ENCODE peak calls at places on chromosomes 4 and X, in seven cellular contexts. I is DND-41; G is T-helper 2 cell; O is NCI-H1694 treated with DMSO at 0.1 percent for 48 hours; S is naive thymus-derived CD4-positive, alpha-beta T cell; R is ACHN; A is astrocyte of the hippocampus. Z is an unnamed sample.
A peak's percentile ranks its signal among the peaks of the same experiment; 100 is the strongest.

GRCh38 chr4:174604198-174604597 is 81.9 kb upstream of the HPGD start:
- DNase-seq in I (no peak), G (no peak), O (no peak), S (no peak), R (no peak), A (no peak), Z (no peak)

GRCh38 chr4:176031927-176032326 is 33.7 kb upstream of the WDR17 start:
- DNase-seq in I (no peak), G (no peak), O (no peak), S (no peak), R (no peak), A (no peak), Z (no peak)

GRCh38 chr4:14176613-14177012 is 549.1 kb upstream of the BOD1L1 start:
- DNase-seq in I (no peak), G (no peak), O (no peak), S (no peak), R (no peak), A (no peak), Z (no peak)

GRCh38 chrX:95974885-95975284 is 709.8 kb upstream of the DIAPH2 start:
- DNase-seq in I (no peak), G (no peak), O (no peak), S (no peak), R (no peak), A (no peak), Z (no peak)

GRCh38 chrX:17361620-17362019 is 13.4 kb upstream of the NHS start:
- DNase-seq in I (peak; percentile 16), G (no peak), O (no peak), S (no peak), R (peak; percentile 38), A (no peak), Z (no peak)

GRCh38 chr4:25658357-25658771 is 2.7 kb downstream of the SLC34A2 start:
- DNase-seq in I (no peak), G (no peak), O (no peak), S (no peak), R (no peak), A (no peak), Z (no peak)

GRCh38 chr4:183492791-183493221 is 12.1 kb upstream of the ING2 start:
- DNase-seq in I (no peak), G (no peak), O (no peak), S (no peak), R (no peak), A (peak; percentile 22), Z (no peak)

GRCh38 chr4:109735566-109736454 is 5.9 kb upstream of the PLA2G12A start:
- DNase-seq in I (no peak), G (no peak), O (no peak), S (no peak), R (no peak), A (peak; percentile 42), Z (peak; percentile 21)

GRCh38 chr4:112813790-112814189 is 176.8 kb downstream of the LARP7 start:
- DNase-seq in I (no peak), G (no peak), O (no peak), S (no peak), R (peak; percentile 41), A (peak; percentile 58), Z (no peak)

GRCh38 chrX:73877687-73878086 is 314.7 kb downstream of the CHIC1 start:
- DNase-seq in I (no peak), G (no peak), O (no peak), S (no peak), R (peak; percentile 23), A (peak; percentile 31), Z (no peak)

GRCh38 chr4:135123632-135124031 is 922.0 kb upstream of the PABPC4L start:
- DNase-seq in I (no peak), G (no peak), O (no peak), S (no peak), R (no peak), A (no peak), Z (no peak)

GRCh38 chr4:69057620-69058409 is 38.5 kb upstream of the UGT2B7 start:
- DNase-seq in I (no peak), G (no peak), O (no peak), S (no peak), R (no peak), A (peak; percentile 41), Z (no peak)

GRCh38 chr4:174764105-174764729 is 64.8 kb downstream of the GLRA3 start:
- DNase-seq in I (no peak), G (no peak), O (peak; percentile 19), S (no peak), R (peak; percentile 57), A (peak; percentile 54), Z (no peak)

GRCh38 chrX:133081990-133082389 is 14.9 kb downstream of the USP26 start:
- DNase-seq in I (peak; percentile 27), G (no peak), O (no peak), S (peak; percentile 16), R (no peak), A (no peak), Z (no peak)

GRCh38 chr4:25172964-25173917 is 13.0 kb upstream of the SEPSECS start:
- DNase-seq in I (no peak), G (no peak), O (peak; percentile 4), S (no peak), R (peak; percentile 91), A (peak; percentile 92), Z (peak; percentile 86)

GRCh38 chrX:118904218-118904617 is 70.2 kb upstream of the LONRF3 start:
- DNase-seq in I (no peak), G (no peak), O (no peak), S (no peak), R (no peak), A (no peak), Z (no peak)

GRCh38 chrX:17520206-17520605 is 145.2 kb downstream of the NHS start:
- DNase-seq in I (no peak), G (no peak), O (no peak), S (no peak), R (no peak), A (no peak), Z (no peak)

GRCh38 chrX:16487620-16488380 is 162.2 kb upstream of the S100G start:
- DNase-seq in I (no peak), G (no peak), O (no peak), S (no peak), R (no peak), A (no peak), Z (no peak)

GRCh38 chrX:9676311-9676710 is 89.3 kb downstream of the GPR143 start:
- DNase-seq in I (no peak), G (no peak), O (no peak), S (no peak), R (no peak), A (no peak), Z (no peak)

GRCh38 chrX:48685416-48685815 is 1.8 kb downstream of the WAS start:
- DNase-seq in I (no peak), G (no peak), O (no peak), S (no peak), R (no peak), A (no peak), Z (no peak)

GRCh38 chr4:174190832-174191500 is 92.5 kb downstream of the FBXO8 start:
- DNase-seq in I (no peak), G (no peak), O (no peak), S (no peak), R (no peak), A (no peak), Z (no peak)

GRCh38 chrX:130171446-130172126 is at the start of gene RAB33A:
- DNase-seq in I (peak; percentile 55), G (no peak), O (no peak), S (peak; percentile 56), R (peak; percentile 11), A (peak; percentile 42), Z (no peak)

GRCh38 chr4:56995525-56995924 is 16.8 kb downstream of the POLR2B start:
- DNase-seq in I (no peak), G (no peak), O (peak; percentile 63), S (no peak), R (no peak), A (peak; percentile 97), Z (peak; percentile 59)

GRCh38 chr4:26632916-26633315 is 49.0 kb downstream of the TBC1D19 start:
- DNase-seq in I (no peak), G (no peak), O (no peak), S (no peak), R (no peak), A (no peak), Z (no peak)

GRCh38 chrX:18377802-18378201 is 23.3 kb upstream of the SCML2 start:
- DNase-seq in I (peak; percentile 13), G (no peak), O (peak; percentile 18), S (peak; percentile 39), R (peak; percentile 35), A (peak; percentile 26), Z (peak; percentile 35)

GRCh38 chr4:70895405-70895804 is 6.8 kb upstream of the MOB1B start:
- DNase-seq in I (no peak), G (no peak), O (no peak), S (no peak), R (no peak), A (peak; percentile 90), Z (peak; percentile 22)

GRCh38 chr4:1413221-1413663 is 7.0 kb upstream of the NKX1-1 start:
- DNase-seq in I (no peak), G (no peak), O (no peak), S (no peak), R (no peak), A (no peak), Z (no peak)

GRCh38 chr4:111954546-111954945 is 190.7 kb upstream of the FAM241A start:
- DNase-seq in I (no peak), G (no peak), O (no peak), S (no peak), R (no peak), A (no peak), Z (no peak)

GRCh38 chr4:108592674-108592986 is 27.7 kb upstream of the RPL34 start:
- DNase-seq in I (no peak), G (no peak), O (no peak), S (no peak), R (no peak), A (peak; percentile 10), Z (no peak)

GRCh38 chrX:69093960-69094935 is 71.0 kb downstream of the PJA1 start:
- DNase-seq in I (peak; percentile 30), G (no peak), O (peak; percentile 38), S (peak; percentile 35), R (peak; percentile 33), A (peak; percentile 58), Z (peak; percentile 60)

GRCh38 chrX:11187001-11187400 is 75.9 kb downstream of the HCCS start:
- DNase-seq in I (no peak), G (no peak), O (no peak), S (no peak), R (no peak), A (no peak), Z (no peak)

GRCh38 chrX:48974033-48974432 is 2.4 kb upstream of the KCND1 start:
- DNase-seq in I (no peak), G (no peak), O (no peak), S (no peak), R (no peak), A (no peak), Z (no peak)